ENCODE peak calls at places on chromosomes 6 and 20, in six cellular contexts. V is astrocyte of the cerebellum, D is tibial nerve, Z is fibroblast of lung, B is AG09309, E is fibroblast of the aortic adventitia. I is an unnamed sample.

GRCh38 chr6:43262780-43263313 is 19.6 kb downstream of the TTBK1 start:
- DNase-seq in V (no peak), D (no peak), Z (no peak), B (no peak), E (no peak), I (no peak)

GRCh38 chr20:22686097-22686496 is 101.7 kb upstream of the FOXA2 start:
- DNase-seq in V (no peak), D (no peak), Z (peak), B (peak), E (peak), I (no peak)

GRCh38 chr6:163335671-163336545 is 78.6 kb upstream of the QKI start:
- DNase-seq in V (no peak), D (no peak), Z (peak), B (no peak), E (peak), I (no peak)

GRCh38 chr20:59783020-59784010 is 150.1 kb downstream of the SYCP2 start:
- DNase-seq in V (peak), D (no peak), Z (peak), B (no peak), E (peak), I (no peak)

GRCh38 chr20:10671221-10671849 is 2.5 kb downstream of the JAG1 start:
- DNase-seq in V (no peak), D (peak), Z (peak), B (peak), E (peak), I (peak)

GRCh38 chr6:33008944-33009861 is at the start of gene HLA-DOA:
- DNase-seq in V (no peak), D (no peak), Z (peak), B (no peak), E (peak), I (no peak)

GRCh38 chr20:672975-673604 is 2.5 kb downstream of the SCRT2 start:
- DNase-seq in V (no peak), D (no peak), Z (no peak), B (no peak), E (no peak), I (no peak)

GRCh38 chr6:49790340-49790739 is 3.3 kb upstream of the PGK2 start:
- DNase-seq in V (no peak), D (no peak), Z (no peak), B (no peak), E (no peak), I (no peak)

GRCh38 chr20:11926599-11926998 is 8.9 kb downstream of the BTBD3 start:
- DNase-seq in V (no peak), D (no peak), Z (no peak), B (no peak), E (no peak), I (no peak)

GRCh38 chr6:13235339-13235738 is 93.0 kb downstream of the TBC1D7 start:
- DNase-seq in V (no peak), D (no peak), Z (no peak), B (no peak), E (no peak), I (no peak)

GRCh38 chr6:105804436-105804835 is 281.7 kb upstream of the PRDM1 start:
- DNase-seq in V (no peak), D (no peak), Z (peak), B (no peak), E (peak), I (peak)

GRCh38 chr6:145070791-145071190 is 664.5 kb downstream of the EPM2A start:
- DNase-seq in V (no peak), D (no peak), Z (peak), B (peak), E (peak), I (peak)

GRCh38 chr6:42093582-42094329 is 43.4 kb downstream of the TAF8 start:
- DNase-seq in V (no peak), D (no peak), Z (no peak), B (no peak), E (no peak), I (no peak)

GRCh38 chr6:161435426-161436065 is 161.7 kb upstream of the AGPAT4 start:
- DNase-seq in V (peak), D (no peak), Z (peak), B (no peak), E (no peak), I (no peak)

GRCh38 chr20:37202267-37202943 is 23.1 kb upstream of the MROH8 start:
- DNase-seq in V (peak), D (no peak), Z (peak), B (peak), E (peak), I (peak)

GRCh38 chr6:82178759-82179112 is 68.8 kb downstream of the IBTK start:
- DNase-seq in V (no peak), D (no peak), Z (peak), B (no peak), E (no peak), I (no peak)

GRCh38 chr6:157089258-157089657 is 234.1 kb downstream of the TMEM242 start:
- DNase-seq in V (peak), D (no peak), Z (no peak), B (peak), E (peak), I (peak)

GRCh38 chr6:46648869-46649488 is 3.6 kb downstream of the CYP39A1 start:
- DNase-seq in V (no peak), D (no peak), Z (peak), B (no peak), E (no peak), I (no peak)

GRCh38 chr6:14924126-14925024 is 321.5 kb upstream of the JARID2 start:
- DNase-seq in V (no peak), D (no peak), Z (peak), B (no peak), E (no peak), I (no peak)

GRCh38 chr6:137845460-137845859 is 21.6 kb upstream of the TNFAIP3 start:
- DNase-seq in V (no peak), D (no peak), Z (peak), B (no peak), E (peak), I (no peak)
- TF ChIP-seq CTCF in V (peak), D (peak), Z (peak), B (peak), E (peak), I (no peak)

GRCh38 chr6:39599996-39600395 is 125.2 kb downstream of the KIF6 start:
- DNase-seq in V (no peak), D (no peak), Z (peak), B (peak), E (no peak), I (peak)
- H3K4me3 ChIP-seq in V (no peak), D (no peak), Z (no peak), B (no peak), E (no peak), I (no peak)

GRCh38 chr20:44851545-44851944 is 34.0 kb upstream of the YWHAB start:
- DNase-seq in V (no peak), D (no peak), Z (no peak), B (no peak), E (no peak), I (no peak)
- TF ChIP-seq CTCF in V (no peak), D (no peak), Z (no peak), B (no peak), E (no peak), I (no peak)

GRCh38 chr6:117597755-117598154 is 4.6 kb downstream of the GOPC start:
- DNase-seq in V (no peak), D (no peak), Z (no peak), B (no peak), E (no peak), I (no peak)
- H3K4me3 ChIP-seq in V (no peak), D (no peak), Z (no peak), B (no peak), E (no peak), I (no peak)

GRCh38 chr20:41470362-41471095 is 103.9 kb upstream of the EMILIN3 start:
- DNase-seq in V (no peak), D (no peak), Z (no peak), B (no peak), E (no peak), I (no peak)

GRCh38 chr20:41468994-41469600 is 102.5 kb upstream of the EMILIN3 start:
- DNase-seq in V (no peak), D (no peak), Z (no peak), B (no peak), E (no peak), I (no peak)

GRCh38 chr20:41467690-41468089 is 101.1 kb upstream of the EMILIN3 start:
- DNase-seq in V (no peak), D (no peak), Z (no peak), B (no peak), E (no peak), I (no peak)

GRCh38 chr20:41469868-41470267 is 103.2 kb upstream of the EMILIN3 start:
- DNase-seq in V (no peak), D (no peak), Z (peak), B (no peak), E (no peak), I (no peak)

DNA sequence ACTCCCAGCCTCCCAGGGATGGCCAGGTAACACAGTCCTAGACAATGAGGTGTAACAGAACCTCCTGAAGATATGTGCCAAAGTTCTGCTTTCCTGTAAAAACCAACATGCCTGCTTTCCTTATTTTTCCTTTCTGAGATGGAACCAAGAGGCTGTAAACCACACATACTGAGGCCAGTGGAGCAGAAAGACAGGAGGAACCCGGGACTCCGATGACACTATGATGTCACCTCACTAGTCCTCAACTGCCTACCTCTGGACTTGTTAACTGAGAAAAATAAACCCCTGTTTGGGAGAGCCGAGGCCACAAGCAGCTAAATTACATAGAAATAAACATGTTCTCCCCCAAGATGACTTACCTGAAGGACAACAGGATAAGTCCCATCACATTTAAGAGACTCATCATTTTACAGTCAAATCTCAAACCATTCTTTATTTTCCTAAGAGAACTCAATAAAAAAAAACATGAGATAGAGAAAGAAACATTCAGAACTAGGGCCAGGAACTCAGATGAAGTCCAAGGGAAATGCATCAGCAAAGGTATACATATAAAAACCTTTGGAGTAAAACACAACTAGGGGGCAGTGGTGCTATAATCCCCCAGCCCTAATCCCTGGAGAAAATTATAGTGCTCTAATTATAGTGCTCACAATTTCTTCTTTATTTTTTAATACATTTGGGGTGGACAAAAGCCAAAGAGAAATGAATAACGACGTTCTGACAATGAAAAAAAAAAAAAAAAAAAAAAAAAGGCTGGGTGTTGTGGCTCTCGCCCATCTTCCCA is 100.4 kb upstream of the EMILIN3 start:
- DNase-seq in V (no peak), D (no peak), Z (no peak), B (no peak), E (no peak), I (no peak)
- TF ChIP-seq CTCF in V (no peak), D (no peak), Z (no peak), B (no peak), E (no peak), I (no peak)

DNA sequence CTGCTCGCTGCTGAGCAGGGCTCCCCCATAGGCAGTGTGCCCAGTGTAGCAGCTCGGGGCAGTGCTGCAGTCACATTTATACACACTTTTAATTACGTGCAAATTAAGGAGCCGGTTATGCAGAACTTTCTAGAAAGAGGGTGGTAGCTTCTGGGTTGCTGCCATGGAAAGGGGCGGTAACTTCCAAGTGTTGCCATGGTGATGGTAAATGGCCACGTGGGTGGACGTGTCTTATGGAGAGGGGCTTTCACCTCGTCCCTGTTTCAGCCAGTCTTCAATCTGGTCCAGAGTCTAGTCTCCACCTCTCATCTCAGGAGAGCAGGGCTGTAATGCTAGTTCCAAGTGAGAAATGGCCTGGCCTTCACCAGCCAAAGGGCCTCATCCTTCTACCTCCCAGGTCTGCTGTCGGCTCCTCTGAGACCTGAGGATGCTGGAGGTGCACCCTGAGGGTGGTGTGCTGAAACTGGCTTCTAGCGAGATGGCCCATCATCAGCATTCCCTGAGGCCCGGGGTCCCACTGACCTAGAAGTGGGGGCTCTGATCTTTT is 180.5 kb upstream of the PMEPA1 start:
- DNase-seq in V (no peak), D (no peak), Z (no peak), B (no peak), E (no peak), I (no peak)
- H3K4me3 ChIP-seq in V (no peak), D (no peak), Z (no peak), B (no peak), E (no peak), I (no peak)

DNA sequence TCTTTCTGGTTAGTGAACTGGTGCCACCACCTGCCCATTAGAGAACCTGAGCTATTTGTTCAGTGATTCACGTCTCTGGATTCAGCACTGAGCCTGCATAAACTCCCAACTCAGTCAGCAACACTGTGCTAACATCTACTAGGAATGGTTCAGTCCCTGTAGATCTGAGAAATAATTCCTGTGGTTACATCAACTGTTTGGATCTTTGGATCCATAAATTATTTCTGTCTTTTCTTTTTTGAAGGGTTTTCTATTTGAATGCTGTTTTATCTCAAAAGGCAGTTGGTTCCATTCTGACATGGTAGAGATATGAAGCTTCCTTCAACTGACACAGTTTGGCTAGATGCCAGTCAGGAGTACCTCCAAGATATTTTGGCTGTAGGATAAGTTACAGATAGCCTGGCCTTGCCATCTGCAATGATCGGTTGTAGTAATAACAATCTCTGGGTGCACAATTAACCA is 125.9 kb downstream of the TRMT11 start:
- DNase-seq in V (peak), D (no peak), Z (no peak), B (no peak), E (peak), I (peak)
- TF ChIP-seq CTCF in V (no peak), D (no peak), Z (no peak), B (no peak), E (no peak), I (no peak)

GRCh38 chr6:111423960-111424846 is 58.8 kb downstream of the REV3L start:
- DNase-seq in V (peak), D (no peak), Z (peak), B (no peak), E (peak), I (no peak)
- H3K4me3 ChIP-seq in V (no peak), D (no peak), Z (no peak), B (no peak), E (no peak), I (no peak)

DNA sequence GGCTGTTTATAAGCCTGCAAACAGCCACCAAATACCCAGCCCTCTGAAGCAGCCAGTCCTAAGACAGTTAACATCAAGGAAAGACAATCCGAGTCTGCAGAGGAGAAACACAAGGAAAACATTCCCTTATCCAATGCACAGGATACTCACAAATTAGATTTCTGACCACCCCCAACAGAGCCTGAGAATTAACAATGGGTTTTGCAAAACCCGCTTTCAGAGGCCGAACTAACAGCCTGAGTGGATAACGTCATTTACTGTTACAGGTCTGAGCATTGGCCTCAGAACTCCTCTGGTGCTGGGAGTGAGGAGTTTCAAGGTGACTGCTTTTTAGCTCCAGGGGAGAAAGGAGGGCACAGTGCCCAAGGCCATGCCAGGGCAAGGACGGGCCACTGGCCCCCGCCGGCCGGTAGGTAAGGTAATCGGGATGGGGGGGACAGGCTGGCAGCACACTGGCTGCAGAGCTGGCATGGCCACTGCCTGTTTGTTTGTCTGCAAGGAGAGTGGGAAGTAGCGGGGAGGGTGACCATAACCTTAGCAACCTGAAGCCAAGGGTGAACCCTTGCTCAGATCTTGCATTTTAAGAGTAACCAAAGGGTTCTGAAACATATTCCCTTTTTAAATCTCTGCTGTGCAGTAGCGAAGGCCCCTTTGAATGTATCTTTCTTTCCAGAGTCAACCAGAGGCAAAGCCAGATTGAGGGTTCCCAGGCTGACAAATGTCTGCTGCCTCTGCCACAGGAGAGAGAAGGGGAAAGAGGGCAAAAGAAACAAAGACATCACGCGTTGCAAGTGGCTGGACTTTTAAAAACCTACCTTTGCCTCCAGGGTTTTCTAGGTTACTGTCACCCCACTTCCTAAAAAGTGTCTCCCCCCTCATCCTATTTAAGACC is 3.9 kb downstream of the ZMYND8 start:
- DNase-seq in V (no peak), D (no peak), Z (no peak), B (no peak), E (peak), I (no peak)
- TF ChIP-seq CTCF in V (no peak), D (no peak), Z (no peak), B (no peak), E (no peak), I (no peak)

DNA sequence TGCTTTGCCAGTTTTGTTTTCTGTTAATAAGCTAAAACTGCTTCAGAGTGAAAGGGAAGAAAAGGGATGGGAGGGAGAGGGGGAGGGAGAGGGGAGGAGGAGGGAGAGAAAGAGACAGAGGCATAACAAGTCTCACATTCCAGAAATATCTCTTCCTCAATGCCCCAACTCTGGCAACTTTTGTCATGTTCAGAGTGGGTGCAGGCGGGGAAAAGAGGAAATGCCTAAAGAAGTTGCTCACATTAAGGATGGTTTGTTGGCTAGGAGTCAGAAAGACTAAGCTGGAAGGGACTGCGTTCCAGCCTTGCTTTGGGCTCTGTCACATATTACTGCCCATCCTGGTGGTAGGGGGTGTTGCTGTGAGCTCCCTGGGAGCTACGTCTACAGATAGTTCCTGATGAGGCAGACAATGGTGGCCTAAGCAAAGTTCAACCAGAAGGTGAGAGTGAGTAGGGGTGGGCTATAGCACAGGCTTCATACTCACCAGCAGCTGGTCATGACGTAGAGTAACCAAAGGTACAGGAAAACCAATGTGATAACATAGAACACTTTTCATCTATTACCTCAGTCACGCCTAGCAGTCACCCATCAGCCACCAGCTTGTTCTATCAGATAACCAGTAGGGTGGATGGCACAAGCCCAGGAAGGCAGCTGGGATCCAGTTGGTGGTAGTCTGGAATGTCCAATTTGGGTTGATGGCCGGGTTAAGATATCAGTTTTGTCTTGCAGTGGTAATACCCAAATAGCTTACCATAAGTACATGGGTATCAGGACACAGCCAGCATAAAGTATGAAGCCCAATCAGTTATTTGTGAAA is 2.1 kb downstream of the TSPYL4 start:
- DNase-seq in V (peak), D (no peak), Z (peak), B (peak), E (peak), I (no peak)
- H3K4me3 ChIP-seq in V (peak), D (peak), Z (peak), B (peak), E (peak), I (peak)

I was measured in AG04449.